ENCODE peak calls at places on chromosomes 3 and 15, in eight cellular contexts. A is GM12864, R is HL-60, G is fibroblast of the aortic adventitia, F is A549, V is fibroblast of lung, B is ovary, D is kidney epithelial cell. T is an unnamed sample.
A peak's percentile ranks its signal among the peaks of the same experiment; 100 is the strongest.

GRCh38 chr3:47408839-47409229 is 28.0 kb downstream of the PTPN23 start:
- DNase-seq in G (no peak), A (no peak), V (no peak), D (no peak), R (no peak), F (no peak), B (no peak), T (no peak)

GRCh38 chr15:55349282-55349681 is 30.3 kb downstream of the PIGB start:
- DNase-seq in R (no peak), G (no peak), F (no peak), B (no peak), V (no peak), D (no peak), A (no peak), T (no peak)

GRCh38 chr3:126264952-126265351 is 84.6 kb upstream of the ALDH1L1 start:
- DNase-seq in D (no peak), R (no peak), F (no peak), B (no peak), G (no peak), A (no peak), V (no peak), T (no peak)

GRCh38 chr3:23697416-23697815 is 108.3 kb upstream of the UBE2E1 start:
- DNase-seq in V (no peak), G (no peak), R (no peak), A (no peak), B (no peak), D (no peak), F (no peak), T (no peak)

GRCh38 chr3:117919611-117920010 is 1115.0 kb downstream of the IGSF11 start:
- DNase-seq in D (no peak), A (no peak), V (no peak), R (no peak), G (no peak), B (no peak), F (no peak), T (no peak)

GRCh38 chr15:27223166-27223565 is 252.2 kb downstream of the GABRG3 start:
- DNase-seq in V (peak; percentile 3), G (no peak), D (no peak), F (no peak), B (no peak), A (no peak), R (no peak), T (no peak)

GRCh38 chr15:74651251-74651741 is 35.7 kb downstream of the CLK3 start:
- DNase-seq in A (no peak), G (peak; percentile 58), V (no peak), R (no peak), B (no peak), D (peak; percentile 60), F (no peak), T (peak; percentile 54)

GRCh38 chr3:133464573-133464972 is 64.7 kb downstream of the BFSP2 start:
- DNase-seq in D (no peak), G (peak; percentile 64), V (peak; percentile 62), B (no peak), A (no peak), F (no peak), R (no peak), T (peak; percentile 30)

GRCh38 chr15:98745650-98746374 is 97.5 kb downstream of the IGF1R start:
- DNase-seq in R (no peak), B (no peak), D (no peak), F (no peak), A (no peak), G (no peak), V (no peak), T (peak; percentile 89)

GRCh38 chr3:11476814-11477213 is 166.9 kb downstream of the VGLL4 start:
- DNase-seq in G (no peak), A (no peak), R (no peak), V (peak; percentile 47), F (no peak), D (no peak), B (no peak), T (peak; percentile 41)

GRCh38 chr15:100559330-100559729 is 30.6 kb upstream of the CERS3 start:
- DNase-seq in V (peak; percentile 57), G (peak; percentile 34), A (no peak), B (peak; percentile 27), R (peak; percentile 66), D (no peak), F (no peak), T (peak; percentile 93)

GRCh38 chr15:64695571-64695992 is 79.8 kb downstream of the RBPMS2 start:
- DNase-seq in A (no peak), V (no peak), F (no peak), R (peak; percentile 51), B (no peak), D (no peak), G (no peak), T (no peak)

GRCh38 chr15:98649996-98650870 is 1.9 kb downstream of the IGF1R start:
- DNase-seq in A (no peak), V (peak; percentile 55), D (no peak), F (no peak), G (peak; percentile 51), B (peak; percentile 45), R (no peak), T (no peak)

GRCh38 chr15:69666921-69667811 is 214.5 kb downstream of the RPLP1 start:
- DNase-seq in D (no peak), R (peak; percentile 88), G (no peak), B (no peak), F (no peak), V (no peak), A (peak; percentile 85), T (no peak)

GRCh38 chr3:100726706-100727105 is 17.4 kb downstream of the TFG start:
- DNase-seq in V (no peak), F (no peak), D (no peak), A (no peak), G (no peak), B (no peak), R (no peak), T (no peak)

GRCh38 chr3:58093573-58094195 is 85.5 kb downstream of the FLNB start:
- DNase-seq in G (peak; percentile 27), B (no peak), A (no peak), D (no peak), R (no peak), V (peak; percentile 50), F (peak; percentile 33), T (peak; percentile 71)

GRCh38 chr15:54082836-54083492 is 104.7 kb downstream of the UNC13C start:
- DNase-seq in A (no peak), G (peak; percentile 6), V (peak; percentile 10), D (no peak), F (no peak), R (no peak), B (no peak), T (peak; percentile 4)

GRCh38 chr15:85168642-85169173 is 187.1 kb downstream of the PDE8A start:
- DNase-seq in F (peak; percentile 73), V (peak; percentile 21), A (no peak), D (no peak), R (no peak), G (no peak), B (no peak), T (peak; percentile 73)
- H3K4me3 ChIP-seq in F (peak overlapping the region; percentile 51), V (peak overlapping the region; percentile 43), A (no peak overlapping the region), D (peak overlapping the region; percentile 29), R (no peak overlapping the region), G (no peak overlapping the region), B (no peak overlapping the region), T (peak overlapping the region; percentile 43)

GRCh38 chr3:19539488-19540395 is 391.4 kb downstream of the KCNH8 start:
- DNase-seq in A (peak; percentile 33), V (no peak), R (no peak), G (no peak), B (no peak), D (no peak), F (no peak), T (no peak)

GRCh38 chr3:19541284-19541683 is 392.7 kb downstream of the EFHB start:
- DNase-seq in R (no peak), V (no peak), F (no peak), D (no peak), A (peak; percentile 8), G (no peak), B (no peak), T (no peak)

GRCh38 chr3:19540464-19540863 is 392.2 kb downstream of the KCNH8 start:
- DNase-seq in A (no peak), D (no peak), V (no peak), R (no peak), B (no peak), F (no peak), G (no peak), T (no peak)

GRCh38 chr3:19547665-19548464 is 386.2 kb downstream of the EFHB start:
- DNase-seq in R (no peak), F (no peak), B (no peak), D (no peak), A (no peak), G (no peak), V (no peak), T (peak; percentile 1)

DNA sequence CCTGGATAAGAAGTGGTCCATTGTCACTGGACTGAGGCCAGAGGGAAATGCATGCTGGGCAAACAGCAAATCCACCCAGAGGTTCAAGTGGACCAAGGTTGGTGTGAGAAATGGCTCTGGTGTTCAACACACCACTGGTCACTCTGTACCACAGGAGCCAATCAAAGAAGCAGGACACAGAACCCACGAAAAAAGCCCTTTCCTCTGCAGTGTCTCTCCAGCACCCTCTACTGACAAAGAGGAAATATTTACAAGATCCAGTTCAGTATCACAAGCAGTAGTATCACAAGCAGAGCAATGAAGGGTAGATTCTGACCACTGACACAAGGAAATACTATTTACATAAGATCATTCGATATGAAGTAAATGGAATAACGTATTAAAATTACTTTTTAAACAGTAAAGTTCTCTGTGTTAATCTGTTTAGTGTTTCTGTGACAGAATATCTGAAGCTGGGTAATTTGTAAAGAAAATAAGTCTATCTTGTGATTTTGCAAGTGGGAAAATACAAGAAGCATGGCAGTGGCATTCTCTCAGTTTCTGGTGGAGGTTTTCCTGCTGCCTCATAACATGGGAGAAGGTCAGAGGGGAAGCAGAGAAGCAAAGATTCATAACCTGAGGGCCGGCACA is 390.7 kb downstream of the EFHB start:
- DNase-seq in B (no peak), F (no peak), R (no peak), V (no peak), A (peak; percentile 15), G (no peak), D (no peak), T (peak; percentile 37)
- TF ChIP-seq CTCF in B (no peak), F (peak; percentile 47), R (peak; percentile 27), V (no peak), A (peak; percentile 80), G (no peak), D (peak; percentile 63), T (peak; percentile 76)

DNA sequence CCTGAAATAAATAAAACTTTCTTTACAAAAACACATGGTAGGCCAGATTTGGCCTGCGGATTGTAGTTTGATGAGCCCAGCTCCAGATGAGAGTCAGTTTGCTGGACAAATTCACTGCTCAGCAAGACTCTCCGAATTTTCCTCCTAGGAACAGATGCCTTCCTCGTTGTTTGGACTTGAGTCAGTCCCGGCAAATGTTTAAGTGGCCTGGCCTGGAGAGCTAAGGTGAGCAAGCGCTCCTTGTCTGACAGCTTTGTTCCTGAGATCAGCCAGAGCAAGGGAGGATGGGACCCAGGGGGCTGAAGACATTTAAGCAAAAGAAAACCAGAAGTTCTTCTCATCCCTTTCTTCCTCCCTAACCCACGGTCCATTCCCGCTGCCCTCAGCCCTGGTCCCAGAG is 40.2 kb downstream of the POLR2M start:
- DNase-seq in V (no peak), A (no peak), F (no peak), D (no peak), R (no peak), B (no peak), G (peak; percentile 25), T (peak; percentile 20)
- H3K4me3 ChIP-seq in V (no peak overlapping the region), A (no peak overlapping the region), F (no peak overlapping the region), D (no peak overlapping the region), R (no peak overlapping the region), B (peak overlapping the region; percentile 23), G (peak overlapping the region; percentile 13), T (no peak overlapping the region)

GRCh38 chr15:33766329-33766728 is 202.0 kb upstream of the CHRM5 start:
- DNase-seq in D (no peak), F (no peak), B (no peak), V (no peak), R (no peak), A (no peak), G (peak; percentile 28), T (no peak)
- TF ChIP-seq CTCF in D (peak; percentile 10), F (peak; percentile 17), B (no peak), V (no peak), R (no peak), A (no peak), G (no peak), T (peak; percentile 3)